ENCODE peak calls at places on chromosomes 5 and 9, in six cellular contexts. H, W, Y, F, M and D are unnamed samples. For H3K4me1, the result is how much of the 10 kb centered on the place peaks cover.

GRCh38 chr5:73367650-73368049 is 80.9 kb downstream of the FOXD1 start:
- DNase-seq in H (peak), W (no peak), Y (no peak), F (no peak), M (no peak), D (no peak)

GRCh38 chr5:149348463-149348862 is 3.2 kb downstream of the GRPEL2 start:
- DNase-seq in H (no peak), W (no peak), Y (no peak), F (no peak), M (no peak), D (no peak)

GRCh38 chr9:93306579-93307091 is 122.7 kb downstream of the WNK2 start:
- DNase-seq in H (no peak), W (peak), Y (no peak), F (no peak), M (no peak), D (no peak)

GRCh38 chr9:132141364-132141947 is 20.4 kb upstream of the NTNG2 start:
- DNase-seq in H (peak), W (peak), Y (no peak), F (no peak), M (no peak), D (no peak)

GRCh38 chr5:87825583-87825982 is 412.9 kb upstream of the CCNH start:
- DNase-seq in H (no peak), W (no peak), Y (no peak), F (no peak), M (no peak), D (no peak)

GRCh38 chr9:36817160-36817834 is 216.8 kb downstream of the PAX5 start:
- DNase-seq in H (no peak), W (peak), Y (no peak), F (no peak), M (no peak), D (no peak)

GRCh38 chr9:91896096-91896495 is 53.9 kb downstream of the ROR2 start:
- DNase-seq in H (no peak), W (no peak), Y (no peak), F (no peak), M (no peak), D (no peak)

GRCh38 chr9:115524467-115525059 is 406.6 kb upstream of the TNC start:
- DNase-seq in H (peak), W (no peak), Y (peak), F (no peak), M (no peak), D (no peak)

GRCh38 chr5:54385994-54386393 is 69.5 kb upstream of the HSPB3 start:
- DNase-seq in H (no peak), W (no peak), Y (no peak), F (no peak), M (no peak), D (no peak)

GRCh38 chr5:126386146-126386545 is 37.1 kb upstream of the GRAMD2B start:
- DNase-seq in H (no peak), W (no peak), Y (no peak), F (no peak), M (no peak), D (no peak)
- H3K4me1 ChIP-seq in H (half or more), W (under half), Y (under half), F (under half), M (under half), D (under half)

GRCh38 chr5:83184534-83184933 is 107.2 kb downstream of the XRCC4 start:
- DNase-seq in H (peak), W (no peak), Y (no peak), F (no peak), M (no peak), D (no peak)
- H3K4me1 ChIP-seq in H (under half), W (under half), Y (under half), F (under half), M (under half), D (under half)

GRCh38 chr5:71894091-71894490 is 175.0 kb downstream of the CARTPT start:
- DNase-seq in H (no peak), W (no peak), Y (no peak), F (no peak), M (no peak), D (no peak)

GRCh38 chr5:71903826-71904225 is 184.8 kb downstream of the CARTPT start:
- DNase-seq in H (no peak), W (no peak), Y (no peak), F (no peak), M (no peak), D (no peak)

GRCh38 chr5:71895546-71895945 is 176.5 kb downstream of the CARTPT start:
- DNase-seq in H (no peak), W (no peak), Y (no peak), F (no peak), M (no peak), D (no peak)

GRCh38 chr5:71904852-71905251 is 185.8 kb downstream of the CARTPT start:
- DNase-seq in H (no peak), W (no peak), Y (no peak), F (no peak), M (no peak), D (no peak)

GRCh38 chr5:71899865-71900342 is 180.8 kb downstream of the CARTPT start:
- DNase-seq in H (peak), W (no peak), Y (no peak), F (no peak), M (peak), D (peak)
- H3K4me1 ChIP-seq in H (under half), W (under half), Y (under half), F (under half), M (under half), D (under half)

DNA sequence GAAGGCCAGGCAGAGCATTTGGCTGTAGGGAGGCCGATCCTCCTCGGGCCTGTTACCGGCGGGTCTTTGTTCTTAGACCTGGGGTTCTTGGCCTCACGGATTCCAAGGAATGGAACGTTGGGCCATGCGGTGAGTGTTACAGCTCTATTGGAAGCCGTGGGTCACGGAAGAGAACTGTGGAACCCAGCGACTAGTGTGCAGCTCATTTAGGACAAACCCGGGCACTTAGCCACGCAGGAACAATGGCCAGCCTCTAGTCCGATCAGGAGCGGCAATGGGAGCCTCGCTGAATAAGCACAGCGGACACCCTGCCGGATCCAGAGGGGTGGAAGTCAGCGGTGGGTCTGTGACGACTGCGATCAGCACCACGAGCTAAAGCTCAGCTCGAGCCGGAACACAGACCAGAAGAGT is 53.9 kb upstream of the RPL26L1 start:
- DNase-seq in H (no peak), W (no peak), Y (no peak), F (no peak), M (no peak), D (no peak)
- H3K4me1 ChIP-seq in H (half or more), W (under half), Y (half or more), F (under half), M (under half), D (half or more)

GRCh38 chr5:10747678-10748622 is 13.1 kb downstream of the DAP start:
- DNase-seq in H (no peak), W (no peak), Y (no peak), F (no peak), M (no peak), D (no peak)

GRCh38 chr5:10756539-10756938 is 4.5 kb downstream of the DAP start:
- DNase-seq in H (peak), W (no peak), Y (no peak), F (no peak), M (no peak), D (no peak)

GRCh38 chr5:10753178-10753577 is 7.9 kb downstream of the DAP start:
- DNase-seq in H (no peak), W (no peak), Y (no peak), F (no peak), M (no peak), D (no peak)

GRCh38 chr5:10746711-10747110 is 14.3 kb downstream of the DAP start:
- DNase-seq in H (no peak), W (no peak), Y (no peak), F (no peak), M (no peak), D (peak)

GRCh38 chr5:10750909-10751308 is 10.1 kb downstream of the DAP start:
- DNase-seq in H (no peak), W (no peak), Y (no peak), F (no peak), M (no peak), D (no peak)
- H3K4me1 ChIP-seq in H (under half), W (under half), Y (under half), F (under half), M (under half), D (under half)

DNA sequence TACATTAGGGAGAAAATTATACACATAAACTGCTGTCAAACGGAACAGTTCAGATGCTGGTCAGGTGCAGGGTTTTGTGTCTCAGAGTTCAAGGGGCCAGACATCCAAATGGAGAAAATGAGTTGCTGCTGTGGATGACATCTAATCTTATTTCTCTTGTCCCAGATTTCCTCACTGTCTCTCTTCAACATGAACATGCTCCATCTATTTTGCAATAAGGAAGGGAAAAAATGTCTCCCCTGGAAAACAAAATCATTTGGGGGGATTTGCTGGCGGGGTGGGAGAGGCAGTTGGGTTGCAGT is 51.2 kb downstream of the SHB start:
- DNase-seq in H (peak), W (no peak), Y (no peak), F (no peak), M (no peak), D (no peak)
- H3K4me1 ChIP-seq in H (under half), W (under half), Y (half or more), F (under half), M (under half), D (half or more)

DNA sequence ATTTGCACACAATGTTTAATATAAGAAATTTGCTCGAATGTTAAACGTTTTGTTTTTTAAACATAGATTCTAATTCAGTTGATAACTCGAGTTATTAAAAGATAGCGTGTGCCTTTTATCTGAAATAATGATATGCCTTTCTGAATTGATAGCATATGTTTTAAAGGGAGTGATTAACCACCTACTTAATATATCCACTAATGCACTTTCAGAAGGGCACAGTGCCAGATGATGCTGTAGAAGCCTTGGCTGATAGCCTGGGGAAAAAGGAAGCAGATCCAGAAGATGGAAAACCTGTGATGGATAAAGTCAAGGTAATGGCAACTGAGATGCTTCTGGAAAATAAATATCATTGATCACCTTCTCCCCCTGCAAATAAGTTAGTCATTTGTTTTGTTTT is 53.9 kb downstream of the ERAP1 start:
- DNase-seq in H (peak), W (no peak), Y (no peak), F (no peak), M (no peak), D (no peak)
- H3K4me1 ChIP-seq in H (under half), W (under half), Y (under half), F (under half), M (under half), D (under half)

GRCh38 chr5:41339339-41339738 is 126.0 kb upstream of the C6 start:
- DNase-seq in H (no peak), W (no peak), Y (no peak), F (no peak), M (no peak), D (no peak)
- H3K4me1 ChIP-seq in H (under half), W (under half), Y (under half), F (under half), M (under half), D (under half)

GRCh38 chr5:34007675-34008600 is at the start of gene AMACR:
- DNase-seq in H (peak), W (peak), Y (peak), F (peak), M (peak), D (peak)
- H3K4me1 ChIP-seq in H (under half), W (under half), Y (under half), F (under half), M (under half), D (under half)

DNA sequence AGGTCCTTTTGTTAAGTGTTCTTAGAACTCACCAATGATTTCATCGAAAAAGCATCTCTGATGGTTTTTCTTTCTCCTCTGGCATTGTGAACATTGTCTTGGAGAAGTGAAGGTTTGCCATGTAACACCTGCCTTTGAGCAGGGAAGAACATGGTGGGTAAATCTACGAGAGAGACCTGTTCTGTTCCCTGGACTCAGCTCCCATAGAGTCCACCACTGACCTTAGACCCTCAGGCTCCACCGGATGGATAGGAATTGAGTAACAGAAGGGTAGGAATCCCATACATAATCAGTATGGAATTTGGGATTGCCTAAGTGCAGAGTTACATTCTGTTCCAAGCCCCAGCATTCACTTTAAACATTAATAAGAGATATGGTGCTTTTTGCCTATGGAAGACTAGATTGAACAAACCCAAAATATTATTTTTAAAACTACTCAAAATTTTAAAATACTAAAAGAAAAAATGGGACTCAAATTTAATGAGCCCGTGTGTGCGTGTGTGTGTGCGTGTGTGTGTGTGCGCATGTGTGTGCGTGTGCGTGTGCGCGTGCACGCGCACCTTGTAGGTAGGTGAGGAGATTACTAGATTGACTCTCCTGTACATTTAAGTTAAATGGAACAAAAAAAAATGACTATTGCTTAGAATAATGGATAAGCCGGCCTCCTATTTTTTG is 92.0 kb downstream of the C9orf152 start:
- DNase-seq in H (peak), W (no peak), Y (no peak), F (no peak), M (no peak), D (no peak)
- H3K4me1 ChIP-seq in H (under half), W (under half), Y (under half), F (under half), M (under half), D (under half)